ENCODE peak calls at places on chromosome 16, in nine cellular contexts. P is activated naive CD4-positive, alpha-beta T cell; T is T-helper 1 cell; Z is lung; R is activated CD8-positive, alpha-beta T cell treated with anti-CD3 and anti-CD28 coated beads, Interleukin-2, amount 10 ng/mL, durations not matched to agents 7 days and 5 days; W is M059J; H is posterior cingulate gyrus; B is psoas muscle; F is KG1. E is an unnamed sample.

GRCh38 chr16:8183186-8184099 is 406.9 kb downstream of the TMEM114 start:
- DNase-seq in R (no peak), P (no peak), H (no peak), F (no peak), Z (no peak), W (no peak), B (no peak), T (no peak), E (no peak)

GRCh38 chr16:13896543-13897182 is 23.3 kb upstream of the ERCC4 start:
- DNase-seq in W (no peak), Z (no peak), P (no peak), T (no peak), F (no peak), R (no peak), B (no peak), H (no peak), E (no peak)

GRCh38 chr16:66705790-66706505 is 9.4 kb upstream of the CMTM4 start:
- DNase-seq in F (no peak), B (peak; percentile 53), P (no peak), T (no peak), Z (peak; percentile 72), W (peak; percentile 78), H (no peak), R (no peak), E (no peak)

GRCh38 chr16:56617212-56618085 is 8.1 kb upstream of the MT1E start:
- DNase-seq in T (no peak), B (peak; percentile 89), F (no peak), H (no peak), R (peak; percentile 82), W (no peak), Z (peak; percentile 81), P (peak; percentile 38), E (peak; percentile 62)

GRCh38 chr16:30896203-30896889 is at the start of gene CTF1:
- DNase-seq in F (no peak), T (no peak), P (no peak), R (no peak), Z (peak; percentile 79), W (peak; percentile 16), B (peak; percentile 80), H (peak; percentile 42), E (peak; percentile 86)

GRCh38 chr16:2751577-2752034 is 832 bp upstream of the SRRM2 start:
- DNase-seq in Z (no peak), W (no peak), P (no peak), R (no peak), B (no peak), F (no peak), H (no peak), T (no peak), E (no peak)

GRCh38 chr16:89143201-89143741 is 28.3 kb upstream of the CDH15 start:
- DNase-seq in Z (no peak), B (peak; percentile 9), P (no peak), H (no peak), F (no peak), R (no peak), T (no peak), W (no peak), E (no peak)

GRCh38 chr16:31074073-31074813 is at the start of the genes ZNF646 and ZNF668:
- DNase-seq in H (peak; percentile 100), P (peak; percentile 95), F (peak; percentile 99), Z (peak; percentile 98), B (peak; percentile 98), R (peak; percentile 100), T (peak; percentile 98), W (peak; percentile 99), E (peak; percentile 98)

GRCh38 chr16:84738255-84739038 is 38.6 kb downstream of the USP10 start:
- DNase-seq in W (peak; percentile 70), H (peak; percentile 63), R (peak; percentile 86), P (peak; percentile 56), Z (peak; percentile 76), F (peak; percentile 66), B (peak; percentile 66), T (peak; percentile 42), E (peak; percentile 81)

GRCh38 chr16:71373073-71373472 is 14.6 kb downstream of the CALB2 start:
- DNase-seq in B (no peak), Z (no peak), P (no peak), R (no peak), H (no peak), W (peak; percentile 75), F (no peak), T (no peak), E (no peak)